ENCODE peak calls at places on chromosomes 3 and 15, in six cellular contexts. E is IMR-90, I is kidney epithelial cell, Y is natural killer cell, S is epithelial cell of esophagus, F is neural crest cell. P is an unnamed sample.

GRCh38 chr3:99355465-99355864 is 282.9 kb upstream of the COL8A1 start:
- DNase-seq in Y (no peak), S (peak; percentile 2), E (no peak), F (no peak), I (no peak), P (no peak)

GRCh38 chr3:4309476-4310121 is 6.4 kb downstream of the SETMAR start:
- DNase-seq in F (no peak), E (no peak), Y (no peak), I (no peak), S (no peak), P (no peak)

GRCh38 chr15:26028086-26028740 is 165.1 kb upstream of the ATP10A start:
- DNase-seq in Y (no peak), S (no peak), F (no peak), E (no peak), I (no peak), P (no peak)

GRCh38 chr15:95113041-95113440 is 881.7 kb downstream of the MCTP2 start:
- DNase-seq in Y (no peak), E (no peak), S (peak; percentile 24), F (no peak), I (no peak), P (no peak)

GRCh38 chr3:69086133-69086722 is 1.5 kb downstream of the ARL6IP5 start:
- DNase-seq in I (peak; percentile 74), F (no peak), E (peak; percentile 92), S (peak; percentile 97), Y (peak; percentile 45), P (peak; percentile 18)

GRCh38 chr15:31457161-31457560 is 130.5 kb downstream of the KLF13 start:
- DNase-seq in F (no peak), E (no peak), Y (no peak), S (peak; percentile 89), I (no peak), P (no peak)

GRCh38 chr15:57061281-57061680 is 142.8 kb downstream of the TCF12 start:
- DNase-seq in E (no peak), Y (no peak), F (no peak), I (no peak), S (no peak), P (no peak)

GRCh38 chr3:3648961-3649360 is 150.3 kb upstream of the LRRN1 start:
- DNase-seq in S (no peak), E (no peak), F (no peak), I (no peak), Y (no peak), P (no peak)

GRCh38 chr15:25796395-25796794 is 66.7 kb downstream of the ATP10A start:
- DNase-seq in F (no peak), S (no peak), E (no peak), Y (no peak), I (no peak), P (no peak)

GRCh38 chr15:35725353-35725752 is 179.4 kb upstream of the DPH6 start:
- DNase-seq in Y (no peak), F (no peak), E (peak; percentile 88), I (no peak), S (peak; percentile 37), P (no peak)

GRCh38 chr3:126551839-126552687 is 6.7 kb downstream of the C3orf22 start:
- DNase-seq in S (no peak), E (no peak), Y (peak; percentile 5), F (no peak), I (no peak), P (peak; percentile 13)

GRCh38 chr3:10509325-10509724 is 3.9 kb upstream of the ATP2B2 start:
- DNase-seq in E (no peak), F (no peak), S (no peak), Y (no peak), I (no peak), P (no peak)

GRCh38 chr3:116264546-116265174 is 180.6 kb downstream of the LSAMP start:
- DNase-seq in F (no peak), E (no peak), I (no peak), Y (no peak), S (no peak), P (no peak)

GRCh38 chr3:104632947-104633346 is 733.8 kb upstream of the ALCAM start:
- DNase-seq in I (no peak), F (no peak), S (peak; percentile 10), Y (no peak), E (peak; percentile 17), P (no peak)

GRCh38 chr15:72230197-72231065 is 559 bp downstream of the PKM start:
- DNase-seq in E (peak; percentile 91), F (peak; percentile 91), Y (peak; percentile 53), S (peak; percentile 83), I (peak; percentile 43), P (peak; percentile 95)

GRCh38 chr3:152671998-152672649 is 162.8 kb upstream of the P2RY1 start:
- DNase-seq in Y (no peak), I (no peak), E (no peak), S (no peak), F (no peak), P (no peak)

GRCh38 chr3:35594739-35595138 is 44.6 kb upstream of the ARPP21 start:
- DNase-seq in Y (no peak), E (no peak), S (no peak), I (no peak), F (no peak), P (no peak)

GRCh38 chr3:126983653-126984390 is 907 bp downstream of the PLXNA1 start:
- DNase-seq in Y (peak; percentile 26), I (no peak), F (peak; percentile 29), E (no peak), S (peak; percentile 30), P (peak; percentile 64)

GRCh38 chr3:16474304-16474703 is 39.2 kb downstream of the RFTN1 start:
- DNase-seq in F (no peak), S (no peak), I (peak; percentile 75), Y (no peak), E (peak; percentile 67), P (no peak)

GRCh38 chr3:171129827-171130226 is 103.3 kb upstream of the SLC2A2 start:
- DNase-seq in Y (no peak), I (no peak), F (no peak), S (no peak), E (peak; percentile 66), P (no peak)

GRCh38 chr3:14216257-14217048 is 37.8 kb downstream of the LSM3 start:
- DNase-seq in F (peak; percentile 25), I (no peak), Y (peak; percentile 65), S (no peak), E (no peak), P (peak; percentile 68)
- TF ChIP-seq CTCF in F (peak; percentile 58), I (peak; percentile 47), Y (peak; percentile 61), S (peak; percentile 7), E (no peak), P (peak; percentile 62)

DNA sequence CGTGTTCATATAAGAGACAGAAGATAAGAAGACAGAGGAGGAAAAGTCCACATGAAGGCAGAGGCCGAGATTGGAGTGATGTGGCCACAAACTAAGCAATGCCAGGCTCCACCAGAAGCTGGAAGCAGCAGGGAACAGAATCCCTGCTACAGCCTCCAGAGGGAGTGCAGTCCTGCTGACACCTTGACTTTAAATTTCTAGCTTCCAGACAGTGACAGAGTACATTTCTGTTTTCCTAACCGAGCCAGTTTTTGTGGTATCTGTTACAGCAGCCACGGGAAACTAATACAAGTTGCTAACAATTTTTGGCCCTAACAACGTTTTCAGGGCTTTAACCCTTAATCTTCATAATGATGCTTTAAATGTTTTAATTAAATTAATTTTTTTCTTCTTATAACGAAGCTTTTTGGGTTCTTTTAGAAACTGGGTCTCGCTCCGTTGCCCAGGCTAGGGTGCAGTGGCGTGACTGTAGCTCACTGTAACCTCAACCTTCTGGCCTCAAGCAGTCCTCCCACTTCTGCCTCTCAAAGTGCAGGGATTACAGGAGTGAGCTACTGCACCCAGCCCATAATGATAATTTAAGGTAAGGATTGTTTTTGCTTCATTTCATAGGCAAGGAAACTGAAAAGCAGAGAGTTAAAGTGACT is 202.3 kb upstream of the PROK2 start:
- DNase-seq in Y (no peak), F (no peak), S (no peak), I (no peak), E (peak; percentile 11), P (no peak)
- TF ChIP-seq CTCF in Y (no peak), F (peak; percentile 43), S (peak; percentile 33), I (peak; percentile 16), E (peak; percentile 30), P (no peak)

DNA sequence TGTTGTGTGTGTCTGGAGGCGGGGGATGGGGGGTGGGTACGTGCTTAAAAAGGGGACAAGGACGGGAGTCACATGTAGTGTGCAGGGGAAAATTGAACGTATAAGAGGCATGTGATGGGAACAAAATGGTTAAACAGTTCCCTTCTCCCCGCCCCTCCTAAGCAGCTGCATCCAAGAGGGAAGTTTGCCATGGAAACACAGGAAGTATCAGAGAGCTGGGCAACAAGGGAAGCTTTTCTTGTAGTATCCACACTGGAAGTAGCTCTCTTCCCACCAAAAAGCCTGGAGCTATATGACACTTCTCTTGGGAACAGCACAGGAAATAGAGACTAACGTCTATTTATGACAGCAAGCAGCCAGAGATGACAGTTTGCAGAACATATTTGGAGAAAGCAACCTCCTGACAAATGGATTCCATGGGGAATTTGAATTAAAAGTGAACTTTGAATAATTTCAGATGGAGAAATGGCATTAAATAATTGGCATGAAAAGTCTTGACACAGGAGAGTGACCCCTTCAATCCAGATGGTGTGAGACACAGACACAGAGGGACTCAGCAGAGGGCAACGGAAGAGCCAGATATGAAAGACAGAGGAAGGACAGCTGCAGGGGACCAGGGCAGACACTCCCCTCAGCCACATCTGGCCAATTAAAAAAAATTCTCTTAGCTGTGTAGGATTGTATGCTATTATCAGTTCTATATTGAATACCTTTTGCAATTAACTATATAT is 294.2 kb upstream of the TBL1XR1 start:
- DNase-seq in Y (no peak), S (peak; percentile 37), I (no peak), E (peak; percentile 41), F (no peak), P (no peak)
- TF ChIP-seq CTCF in Y (no peak), S (no peak), I (no peak), E (no peak), F (no peak), P (no peak)

DNA sequence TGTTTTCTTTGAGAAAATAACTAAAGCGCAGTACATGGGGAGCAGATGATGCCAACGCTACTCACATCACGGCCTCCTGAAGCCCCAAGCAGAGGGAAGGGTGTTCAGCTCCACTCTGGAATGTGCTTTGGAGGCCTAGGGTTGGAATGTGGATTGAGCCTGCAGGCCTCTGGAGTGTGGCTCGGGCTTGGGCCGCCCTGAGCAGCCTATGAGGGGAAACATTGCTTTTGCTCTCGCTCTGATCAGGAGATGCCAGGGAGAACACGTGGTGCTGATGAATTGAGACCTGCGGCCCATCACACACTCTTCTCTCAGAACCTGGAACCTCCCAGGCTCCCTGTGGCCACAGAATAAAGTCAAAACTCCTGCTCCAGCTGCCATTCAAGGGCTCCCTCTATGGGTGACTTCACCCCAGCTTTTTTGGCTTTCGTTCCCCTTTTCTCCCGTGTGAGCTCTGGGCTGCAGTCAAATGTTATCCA is 23.3 kb downstream of the CCDC13 start:
- DNase-seq in I (no peak), S (peak; percentile 38), E (no peak), F (no peak), Y (no peak), P (peak; percentile 30)
- TF ChIP-seq CTCF in I (peak; percentile 40), S (peak; percentile 66), E (peak; percentile 45), F (peak; percentile 36), Y (no peak), P (peak; percentile 27)